ENCODE peak calls at places on chromosomes 4 and X, in nine cellular contexts. G, X, M, E, Y, N, S, W and P are unnamed samples.

GRCh38 chrX:154048398-154048797 is 28.7 kb upstream of the IRAK1 start:
- DNase-seq in G (no peak), X (no peak), M (no peak), E (no peak), Y (no peak), N (no peak), S (no peak), W (no peak), P (peak)

GRCh38 chr4:1749826-1750225 is 28.5 kb downstream of the TACC3 start:
- DNase-seq in G (no peak), X (no peak), M (no peak), E (no peak), Y (no peak), N (no peak), S (no peak), W (no peak), P (no peak)

GRCh38 chr4:5827108-5828004 is 65.5 kb downstream of the CRMP1 start:
- DNase-seq in G (no peak), X (no peak), M (no peak), E (no peak), Y (peak), N (no peak), S (peak), W (no peak), P (peak)

GRCh38 chr4:159606835-159607234 is 504.0 kb downstream of the RAPGEF2 start:
- DNase-seq in G (no peak), X (no peak), M (no peak), E (no peak), Y (no peak), N (no peak), S (peak), W (no peak), P (no peak)

GRCh38 chr4:7295201-7295916 is 103.0 kb downstream of the SORCS2 start:
- DNase-seq in G (no peak), X (peak), M (no peak), E (no peak), Y (no peak), N (no peak), S (no peak), W (peak), P (no peak)

GRCh38 chrX:47358387-47359065 is 11.9 kb upstream of the ZNF157 start:
- DNase-seq in G (no peak), X (no peak), M (no peak), E (no peak), Y (no peak), N (no peak), S (peak), W (no peak), P (no peak)

GRCh38 chr4:140014284-140014683 is 139.7 kb downstream of the MAML3 start:
- DNase-seq in G (no peak), X (no peak), M (no peak), E (no peak), Y (no peak), N (no peak), S (no peak), W (no peak), P (no peak)

GRCh38 chrX:70754169-70754843 is 154.2 kb downstream of the TEX11 start:
- DNase-seq in G (no peak), X (no peak), M (no peak), E (no peak), Y (no peak), N (no peak), S (no peak), W (no peak), P (no peak)

GRCh38 chrX:8244301-8244700 is 73.2 kb upstream of the VCX2 start:
- DNase-seq in G (no peak), X (no peak), M (no peak), E (no peak), Y (no peak), N (no peak), S (no peak), W (no peak), P (no peak)

GRCh38 chr4:78542373-78542772 is 9.2 kb upstream of the ANXA3 start:
- DNase-seq in G (no peak), X (no peak), M (no peak), E (no peak), Y (peak), N (no peak), S (peak), W (no peak), P (no peak)

GRCh38 chr4:185217390-185217985 is 8.1 kb downstream of the SNX25 start:
- DNase-seq in G (no peak), X (no peak), M (no peak), E (no peak), Y (no peak), N (no peak), S (no peak), W (no peak), P (no peak)

GRCh38 chrX:47900833-47901232 is 64.1 kb downstream of the ZNF81 start:
- DNase-seq in G (peak), X (no peak), M (no peak), E (peak), Y (no peak), N (no peak), S (no peak), W (no peak), P (no peak)

GRCh38 chr4:84583871-84584373 is 995 bp downstream of the CDS1 start:
- DNase-seq in G (no peak), X (no peak), M (no peak), E (no peak), Y (no peak), N (no peak), S (peak), W (no peak), P (no peak)

GRCh38 chrX:3950373-3950772 is 236.9 kb upstream of the PRKX start:
- DNase-seq in G (no peak), X (no peak), M (no peak), E (no peak), Y (peak), N (no peak), S (no peak), W (no peak), P (no peak)

GRCh38 chr4:147194107-147194506 is 248.4 kb upstream of the TTC29 start:
- DNase-seq in G (no peak), X (peak), M (no peak), E (no peak), Y (no peak), N (no peak), S (peak), W (no peak), P (no peak)

GRCh38 chrX:98448524-98448923 is 1564.8 kb downstream of the RPA4 start:
- DNase-seq in G (no peak), X (no peak), M (no peak), E (no peak), Y (no peak), N (no peak), S (no peak), W (no peak), P (no peak)

GRCh38 chr4:159070742-159071141 is 32.1 kb upstream of the RAPGEF2 start:
- DNase-seq in G (no peak), X (no peak), M (no peak), E (no peak), Y (peak), N (no peak), S (peak), W (no peak), P (no peak)

GRCh38 chr4:83240379-83240875 is 44.2 kb downstream of the COQ2 start:
- DNase-seq in G (peak), X (no peak), M (no peak), E (no peak), Y (no peak), N (no peak), S (no peak), W (no peak), P (no peak)

GRCh38 chr4:70772929-70773555 is 51.3 kb downstream of the RUFY3 start:
- DNase-seq in G (peak), X (no peak), M (no peak), E (no peak), Y (no peak), N (no peak), S (no peak), W (no peak), P (no peak)